ENCODE peak calls at places on chromosomes 4 and X, in six cellular contexts. R is HepG2, Q is GM12891, G is H1, B is K562, W is GM12878. I is an unnamed sample.

GRCh38 chr4:169745291-169745690 is 12.5 kb downstream of the HPF1 start:
- DNase-seq in B (no peak), G (no peak), R (no peak), Q (no peak), W (no peak), I (no peak)

GRCh38 chr4:7725951-7726350 is 213.7 kb downstream of the AFAP1 start:
- DNase-seq in W (no peak), R (no peak), B (no peak), G (no peak), Q (no peak), I (no peak)

GRCh38 chrX:74535211-74535621 is 79.2 kb downstream of the RLIM start:
- DNase-seq in W (no peak), B (peak), G (no peak), Q (no peak), R (peak), I (no peak)

GRCh38 chr4:108683479-108683878 is 33.1 kb downstream of the OSTC start:
- DNase-seq in B (no peak), R (peak), W (no peak), G (no peak), Q (no peak), I (no peak)

GRCh38 chr4:139988863-139989765 is 164.9 kb downstream of the MAML3 start:
- DNase-seq in R (peak), Q (no peak), G (no peak), W (no peak), B (no peak), I (no peak)

GRCh38 chrX:53265771-53266170 is 15.6 kb downstream of the IQSEC2 start:
- DNase-seq in W (no peak), R (no peak), G (no peak), Q (no peak), B (no peak), I (no peak)

GRCh38 chr4:179872751-179873150 is 2370.5 kb upstream of the TENM3 start:
- DNase-seq in B (no peak), Q (no peak), R (no peak), W (no peak), G (no peak), I (no peak)

GRCh38 chr4:145195167-145195952 is 15.0 kb upstream of the OTUD4 start:
- DNase-seq in B (no peak), W (no peak), R (no peak), G (no peak), Q (no peak), I (no peak)

GRCh38 chr4:57437649-57438048 is 327.5 kb upstream of the IGFBP7 start:
- DNase-seq in G (no peak), Q (no peak), R (no peak), B (no peak), W (no peak), I (no peak)

GRCh38 chr4:150009533-150009932 is 68.7 kb upstream of the DCLK2 start:
- DNase-seq in R (no peak), G (no peak), B (no peak), Q (no peak), W (no peak), I (no peak)

GRCh38 chr4:42654606-42655005 is 2.3 kb downstream of the ATP8A1 start:
- DNase-seq in R (peak), W (no peak), Q (no peak), G (no peak), B (no peak), I (no peak)

GRCh38 chr4:119835511-119835910 is 206.9 kb upstream of the PDE5A start:
- DNase-seq in G (no peak), R (no peak), Q (no peak), W (no peak), B (no peak), I (no peak)

GRCh38 chr4:11675051-11675800 is 246.5 kb upstream of the HS3ST1 start:
- DNase-seq in Q (no peak), B (no peak), W (no peak), G (no peak), R (no peak), I (no peak)

GRCh38 chr4:155811171-155811570 is 52.4 kb downstream of the GUCY1B1 start:
- DNase-seq in W (no peak), B (no peak), G (no peak), Q (no peak), R (no peak), I (no peak)

GRCh38 chr4:29553842-29554241 is 1166.3 kb upstream of the PCDH7 start:
- DNase-seq in W (no peak), G (no peak), Q (no peak), B (no peak), R (no peak), I (no peak)

GRCh38 chrX:29617276-29617675 is 598.1 kb upstream of the MAGEB2 start:
- DNase-seq in W (no peak), Q (no peak), G (no peak), R (no peak), B (no peak), I (no peak)

GRCh38 chr4:3179126-3179706 is 69.7 kb upstream of the MSANTD1 start:
- DNase-seq in G (no peak), Q (no peak), B (no peak), R (peak), W (no peak), I (no peak)

GRCh38 chr4:77566148-77566547 is 39.5 kb upstream of the CXCL13 start:
- DNase-seq in B (no peak), Q (no peak), G (no peak), R (no peak), W (no peak), I (no peak)

GRCh38 chr4:17018013-17018412 is 119.6 kb upstream of the LDB2 start:
- DNase-seq in R (no peak), G (no peak), Q (no peak), B (no peak), W (no peak), I (no peak)

GRCh38 chrX:40579880-40580536 is 762 bp upstream of the ATP6AP2 start:
- DNase-seq in Q (no peak), G (no peak), B (no peak), W (no peak), R (no peak), I (no peak)

GRCh38 chrX:40579139-40579538 is 1.6 kb upstream of the ATP6AP2 start:
- DNase-seq in W (no peak), R (no peak), G (no peak), B (no peak), Q (no peak), I (no peak)

GRCh38 chrX:40578039-40578438 is 2.7 kb upstream of the ATP6AP2 start:
- DNase-seq in G (no peak), W (no peak), R (peak), Q (no peak), B (no peak), I (no peak)

GRCh38 chrX:40581333-40581910 is 652 bp downstream of the ATP6AP2 start:
- DNase-seq in B (no peak), W (no peak), Q (no peak), G (no peak), R (no peak), I (no peak)

GRCh38 chrX:40580537-40581332 is at the start of gene ATP6AP2:
- DNase-seq in W (peak), B (peak), Q (peak), G (peak), R (peak), I (peak)
- TF ChIP-seq POLR2A in W (peak), B (peak), Q (peak), G (no peak), R (peak), I (peak)

GRCh38 chr4:76279462-76279861 is 27.1 kb upstream of the STBD1 start:
- DNase-seq in Q (no peak), R (no peak), G (no peak), W (no peak), B (no peak), I (no peak)

GRCh38 chr4:76278583-76278982 is 27.1 kb downstream of the FAM47E start:
- DNase-seq in G (no peak), W (no peak), Q (no peak), R (no peak), B (no peak), I (no peak)

GRCh38 chr4:76283900-76284299 is 22.6 kb upstream of the STBD1 start:
- DNase-seq in G (no peak), R (no peak), Q (no peak), W (no peak), B (no peak), I (no peak)

GRCh38 chr4:76280488-76281441 is 25.8 kb upstream of the STBD1 start:
- DNase-seq in B (no peak), R (no peak), G (no peak), W (no peak), Q (no peak), I (no peak)

GRCh38 chr4:76282941-76283689 is 23.4 kb upstream of the STBD1 start:
- DNase-seq in R (no peak), G (no peak), B (no peak), W (no peak), Q (no peak), I (no peak)
- TF ChIP-seq TAF1 in R (no peak), G (no peak), B (no peak), W (no peak), Q (no peak), I (no peak)

GRCh38 chr4:5787311-5787710 is 76.3 kb downstream of the EVC start:
- DNase-seq in R (no peak), B (no peak), G (peak), W (no peak), Q (no peak), I (no peak)

GRCh38 chr4:5784021-5784420 is 73.0 kb downstream of the EVC start:
- DNase-seq in Q (no peak), R (no peak), G (peak), B (no peak), W (no peak), I (no peak)

GRCh38 chr4:5784960-5785611 is 74.1 kb downstream of the EVC start:
- DNase-seq in Q (no peak), R (no peak), B (no peak), G (peak), W (no peak), I (no peak)

GRCh38 chr4:5788144-5788543 is 77.1 kb downstream of the EVC start:
- DNase-seq in W (no peak), G (peak), B (no peak), Q (no peak), R (no peak), I (no peak)

GRCh38 chr4:5785806-5786680 is 75.0 kb downstream of the EVC start:
- DNase-seq in Q (no peak), B (no peak), G (no peak), R (no peak), W (no peak), I (no peak)
- TF ChIP-seq POLR2AphosphoS5 in Q (no peak), B (no peak), G (no peak), R (no peak), W (no peak), I (no peak)

DNA sequence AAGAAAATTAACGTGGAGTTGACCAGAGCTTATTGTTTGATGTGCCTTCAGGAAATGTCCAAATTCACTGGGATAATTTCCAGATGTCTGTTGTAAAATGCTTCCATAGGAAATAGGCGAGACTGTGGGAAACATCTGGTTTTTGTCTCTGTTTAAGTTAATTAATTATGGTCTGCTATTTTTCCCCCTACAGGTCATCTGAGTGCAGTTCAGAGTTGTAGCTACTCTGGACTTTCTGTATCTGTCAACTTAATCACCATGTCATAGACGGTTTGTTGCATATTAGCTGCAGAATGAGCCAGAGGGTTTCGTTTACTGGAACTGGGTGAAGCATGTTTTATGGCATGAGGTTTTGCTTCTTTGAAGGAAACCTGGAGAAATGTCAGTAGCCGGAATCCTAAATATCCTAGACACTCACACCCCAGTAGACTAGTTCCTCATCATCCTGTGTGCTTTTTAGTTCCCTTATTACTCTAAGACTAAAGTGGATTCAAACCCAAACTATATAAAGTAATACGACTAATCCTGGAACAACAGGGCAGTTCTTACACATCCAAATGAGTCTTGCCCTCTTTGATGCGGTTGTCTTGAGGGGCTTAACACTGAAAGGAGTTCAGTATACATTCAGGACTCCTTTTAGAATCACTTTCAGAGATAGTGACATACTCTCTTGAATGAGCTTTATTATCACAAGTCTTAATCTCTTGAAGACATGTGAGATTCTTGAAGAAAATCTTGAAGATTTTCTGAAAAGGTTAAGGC is 62.5 kb downstream of the PPEF1 start:
- DNase-seq in R (no peak), G (no peak), W (no peak), B (no peak), Q (no peak), I (no peak)
- TF ChIP-seq POLR2A in R (no peak), G (no peak), W (no peak), B (no peak), Q (no peak), I (no peak)

DNA sequence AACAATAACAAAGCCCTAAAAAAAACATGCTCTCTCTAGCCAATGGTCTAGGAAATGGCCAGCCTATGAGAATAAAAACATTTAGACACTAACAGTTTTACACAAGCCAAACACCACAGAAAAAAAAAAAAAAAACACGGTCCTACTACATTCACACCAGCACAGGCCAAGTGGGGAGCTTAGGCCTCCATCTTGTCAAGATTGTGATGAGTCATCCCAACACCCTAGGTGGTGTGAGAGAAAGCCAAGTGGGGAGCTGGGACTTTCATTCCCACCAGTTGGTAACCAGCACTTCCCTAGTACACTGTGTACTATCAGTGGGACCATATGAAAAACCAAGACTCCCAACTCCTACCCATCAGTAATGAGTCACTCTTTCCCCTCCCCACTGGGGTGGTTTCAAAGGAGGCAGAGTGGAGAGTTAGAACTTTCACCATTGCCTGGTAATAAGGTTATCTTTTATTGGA is 95.6 kb downstream of the ADAMTS3 start:
- DNase-seq in Q (no peak), B (peak), R (no peak), W (no peak), G (no peak), I (no peak)
- TF ChIP-seq TAF1 in Q (no peak), B (no peak), R (no peak), W (no peak), G (no peak), I (no peak)

GRCh38 chrX:135170877-135171519 is at the start of gene CT55:
- DNase-seq in W (no peak), R (no peak), B (peak), Q (no peak), G (no peak), I (no peak)

GRCh38 chrX:135168533-135168932 is 2.7 kb downstream of the CT55 start:
- DNase-seq in B (no peak), Q (no peak), R (no peak), G (no peak), W (no peak), I (no peak)

GRCh38 chrX:135170468-135170867 is 730 bp downstream of the CT55 start:
- DNase-seq in W (no peak), B (peak), Q (no peak), R (no peak), G (no peak), I (no peak)
- TF ChIP-seq POLR2AphosphoS5 in W (no peak), B (no peak), Q (no peak), R (no peak), G (no peak), I (no peak)

GRCh38 chr4:13464973-13465372 is 19.2 kb downstream of the RAB28 start:
- DNase-seq in G (no peak), B (no peak), Q (no peak), W (no peak), R (no peak), I (no peak)

GRCh38 chr4:13471400-13471799 is 12.7 kb downstream of the RAB28 start:
- DNase-seq in B (no peak), W (no peak), Q (no peak), G (no peak), R (no peak), I (no peak)

GRCh38 chr4:13476152-13476551 is 8.0 kb downstream of the RAB28 start:
- DNase-seq in R (no peak), G (no peak), W (no peak), Q (no peak), B (no peak), I (no peak)

GRCh38 chr4:13464543-13464942 is 19.6 kb downstream of the RAB28 start:
- DNase-seq in G (no peak), Q (no peak), R (no peak), W (no peak), B (no peak), I (no peak)

DNA sequence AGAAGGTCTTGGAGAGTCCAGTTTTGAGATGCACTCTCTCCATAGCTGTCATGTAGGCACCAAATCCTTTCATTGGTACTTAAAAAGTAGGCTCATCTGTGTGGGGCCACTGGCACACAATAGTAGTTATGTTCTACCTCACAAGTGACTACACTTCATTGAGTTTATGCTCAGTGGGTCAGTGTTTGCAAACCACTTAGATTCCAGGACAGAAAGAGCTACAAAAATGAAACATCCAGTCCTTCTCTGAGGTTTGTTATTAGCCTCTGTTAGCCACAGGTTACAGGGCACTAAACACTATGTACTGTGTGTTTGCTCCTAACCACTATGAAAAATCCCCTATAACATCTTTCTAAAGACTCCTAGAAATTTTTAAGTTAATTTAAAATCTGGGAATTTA is 13.8 kb downstream of the RAB28 start:
- DNase-seq in R (no peak), W (no peak), Q (no peak), B (no peak), G (no peak), I (no peak)
- TF ChIP-seq POLR2A in R (no peak), W (no peak), Q (no peak), B (no peak), G (no peak), I (no peak)

GRCh38 chr4:122602277-122603142 is 18.4 kb downstream of the IL21 start:
- DNase-seq in Q (no peak), R (peak), G (no peak), B (peak), W (no peak), I (no peak)
- TF ChIP-seq TAF1 in Q (no peak), R (no peak), G (no peak), B (no peak), W (no peak), I (no peak)

DNA sequence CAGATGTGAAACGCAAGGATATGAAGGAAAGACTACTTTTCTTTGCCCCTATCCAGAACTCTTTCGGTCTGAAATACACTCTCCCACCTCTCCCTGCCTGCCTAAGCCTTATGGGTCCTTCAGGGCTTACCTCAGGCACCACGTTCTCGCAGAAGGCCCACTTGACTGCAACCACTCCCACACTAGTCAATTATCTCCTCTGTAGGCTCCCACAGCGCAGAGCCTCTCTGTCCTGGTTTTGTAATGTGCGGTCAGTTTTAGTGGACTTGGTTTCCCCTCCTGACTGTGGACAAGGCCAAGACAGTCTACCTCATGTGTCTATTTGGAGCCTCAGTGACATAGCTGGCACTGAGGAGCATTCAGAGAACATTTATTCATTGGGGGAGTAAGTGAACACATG is 11.1 kb downstream of the CNGA2 start:
- DNase-seq in G (no peak), Q (no peak), W (no peak), R (no peak), B (no peak), I (no peak)
- TF ChIP-seq POLR2AphosphoS5 in G (no peak), Q (no peak), W (no peak), R (no peak), B (no peak), I (no peak)

GRCh38 chr4:122922877-122923511 is 597 bp upstream of the NUDT6 start:
- DNase-seq in G (peak), Q (peak), W (peak), R (peak), B (peak), I (peak)
- TF ChIP-seq POLR2A in G (no peak), Q (no peak), W (peak), R (peak), B (peak), I (peak)

I was measured in GM12892.